ENCODE peak calls at places on chromosomes 16 and 17, in seven cellular contexts. H, E, M, B, N, Y and K are unnamed samples. For H3K4me1, the result is how much of the 10 kb centered on the place peaks cover.

GRCh38 chr17:64781013-64781392 is 118.9 kb upstream of the SMURF2 start:
- DNase-seq in H (no peak), E (no peak), M (no peak), B (peak), N (no peak), Y (no peak), K (no peak)

GRCh38 chr17:1951920-1952319 is 73.2 kb downstream of the RTN4RL1 start:
- DNase-seq in H (no peak), E (no peak), M (no peak), B (no peak), N (no peak), Y (no peak), K (no peak)

GRCh38 chr16:19138601-19139000 is 24.8 kb downstream of the ITPRIPL2 start:
- DNase-seq in H (peak), E (peak), M (peak), B (peak), N (no peak), Y (no peak), K (no peak)

GRCh38 chr16:49748322-49748721 is 107.6 kb downstream of the ZNF423 start:
- DNase-seq in H (peak), E (no peak), M (no peak), B (no peak), N (no peak), Y (no peak), K (no peak)

GRCh38 chr17:82229686-82230626 is 1.1 kb downstream of the SLC16A3 start:
- DNase-seq in H (no peak), E (no peak), M (no peak), B (no peak), N (no peak), Y (peak), K (no peak)

GRCh38 chr17:5861246-5861645 is 208.9 kb upstream of the WSCD1 start:
- DNase-seq in H (no peak), E (no peak), M (no peak), B (no peak), N (no peak), Y (no peak), K (no peak)

GRCh38 chr16:15704545-15704987 is 54.5 kb downstream of the NDE1 start:
- DNase-seq in H (peak), E (peak), M (peak), B (peak), N (peak), Y (peak), K (peak)

GRCh38 chr17:80656590-80656989 is 112.0 kb downstream of the RPTOR start:
- DNase-seq in H (no peak), E (no peak), M (no peak), B (no peak), N (no peak), Y (no peak), K (no peak)

GRCh38 chr16:53457670-53458069 is 23.4 kb downstream of the RBL2 start:
- DNase-seq in H (no peak), E (no peak), M (no peak), B (no peak), N (peak), Y (no peak), K (no peak)

GRCh38 chr17:41343031-41343430 is 7.6 kb downstream of the KRT33A start:
- DNase-seq in H (no peak), E (no peak), M (no peak), B (no peak), N (no peak), Y (no peak), K (no peak)

GRCh38 chr16:12123462-12123861 is 146.9 kb downstream of the SNX29 start:
- DNase-seq in H (no peak), E (no peak), M (no peak), B (no peak), N (no peak), Y (peak), K (no peak)
- H3K4me1 ChIP-seq in H (under half), E (under half), M (under half), B (under half), N (under half), Y (under half), K (under half)

GRCh38 chr17:77609553-77610517 is 348.7 kb upstream of the TNRC6C start:
- DNase-seq in H (no peak), E (no peak), M (no peak), B (no peak), N (peak), Y (peak), K (no peak)
- H3K4me3 ChIP-seq in H (no peak), E (no peak), M (peak), B (no peak), N (peak), Y (no peak), K (no peak)

GRCh38 chr17:27576429-27577123 is 54.4 kb upstream of the LGALS9 start:
- DNase-seq in H (no peak), E (no peak), M (no peak), B (no peak), N (no peak), Y (no peak), K (no peak)
- H3K4me1 ChIP-seq in H (under half), E (under half), M (under half), B (half or more), N (under half), Y (under half), K (under half)

GRCh38 chr17:50209472-50210248 is 8.2 kb upstream of the COL1A1 start:
- DNase-seq in H (peak), E (peak), M (peak), B (peak), N (no peak), Y (peak), K (no peak)
- H3K4me3 ChIP-seq in H (no peak), E (no peak), M (no peak), B (peak), N (no peak), Y (no peak), K (no peak)

DNA sequence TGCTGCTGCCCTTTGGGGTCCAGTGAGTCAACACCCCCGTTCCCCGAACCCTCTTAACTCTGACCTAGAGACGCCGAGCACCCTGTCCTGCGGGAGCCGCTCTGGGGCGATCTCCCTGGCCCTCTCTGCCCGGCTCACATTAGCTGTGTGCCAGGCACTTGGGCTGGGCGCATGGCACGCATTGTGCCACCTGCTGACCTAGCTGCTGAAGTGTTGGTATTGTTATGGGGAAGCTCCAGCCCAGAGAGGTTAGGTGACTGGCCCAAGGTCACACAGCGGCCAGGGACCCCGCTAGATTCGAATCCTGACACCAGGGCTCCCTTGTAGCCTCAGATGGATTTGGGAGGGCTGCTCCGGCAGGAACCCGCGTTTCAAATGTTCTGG is 1.1 kb downstream of the HSD17B1 start:
- DNase-seq in H (no peak), E (peak), M (no peak), B (peak), N (no peak), Y (no peak), K (no peak)
- H3K4me1 ChIP-seq in H (under half), E (under half), M (under half), B (under half), N (under half), Y (under half), K (under half)

DNA sequence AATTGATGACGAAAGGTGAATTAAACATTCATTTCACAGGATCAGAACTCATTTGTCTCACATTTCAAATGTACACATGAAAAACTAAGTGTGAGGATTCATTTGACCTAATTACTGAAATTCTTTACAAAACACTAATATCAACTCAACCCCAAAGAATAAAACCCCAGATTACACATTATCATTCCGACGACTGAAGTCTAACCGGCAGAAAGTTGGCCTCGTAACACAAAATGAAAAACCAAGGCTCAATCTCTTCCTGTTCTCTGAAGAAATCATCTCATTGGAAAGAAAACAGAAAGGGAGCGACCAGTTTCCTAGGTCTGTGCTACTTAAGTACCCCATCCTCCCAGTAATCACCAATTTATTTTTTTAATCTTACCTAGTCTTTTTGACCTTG is 1.8 kb downstream of the JPT1 start:
- DNase-seq in H (no peak), E (no peak), M (no peak), B (no peak), N (no peak), Y (no peak), K (no peak)
- H3K4me3 ChIP-seq in H (no peak), E (peak), M (no peak), B (peak), N (peak), Y (no peak), K (peak)

GRCh38 chr17:57532556-57532955 is 212.5 kb downstream of the CCDC182 start:
- DNase-seq in H (no peak), E (no peak), M (no peak), B (no peak), N (no peak), Y (peak), K (no peak)
- H3K4me1 ChIP-seq in H (under half), E (under half), M (under half), B (half or more), N (under half), Y (under half), K (under half)